ENCODE peak calls at places on chromosomes 1 and 21, in four cellular contexts. One of them, this sample, is unnamed.
A peak's percentile ranks its signal among the peaks of the same experiment; 100 is the strongest.

GRCh38 chr1:231990388-231990787 is 363.8 kb downstream of the DISC1 start:
- DNase-seq in mammary epithelial cell: no peak
- DNase-seq in naive thymus-derived CD4-positive, alpha-beta T cell: no peak
- DNase-seq in psoas muscle: no peak
- DNase-seq in this sample: no peak

GRCh38 chr1:161367684-161368398 is at the start of gene CFAP126:
- DNase-seq in naive thymus-derived CD4-positive, alpha-beta T cell: peak; percentile 56
- DNase-seq in mammary epithelial cell: peak; percentile 72
- DNase-seq in psoas muscle: peak; percentile 34
- DNase-seq in this sample: peak; percentile 83

GRCh38 chr1:175717610-175718195 is 25.7 kb downstream of the TNR start:
- DNase-seq in mammary epithelial cell: no peak
- DNase-seq in psoas muscle: no peak
- DNase-seq in naive thymus-derived CD4-positive, alpha-beta T cell: no peak
- DNase-seq in this sample: no peak

GRCh38 chr1:35220976-35221375 is 28.0 kb upstream of the SFPQ start:
- DNase-seq in naive thymus-derived CD4-positive, alpha-beta T cell: no peak
- DNase-seq in psoas muscle: no peak
- DNase-seq in mammary epithelial cell: no peak
- DNase-seq in this sample: peak; percentile 18

GRCh38 chr1:61184035-61184713 is 101.8 kb downstream of the NFIA start:
- DNase-seq in naive thymus-derived CD4-positive, alpha-beta T cell: no peak
- DNase-seq in psoas muscle: peak; percentile 93
- DNase-seq in mammary epithelial cell: peak; percentile 11
- DNase-seq in this sample: peak; percentile 82

GRCh38 chr1:117753652-117754051 is 147.8 kb downstream of the TENT5C start:
- DNase-seq in naive thymus-derived CD4-positive, alpha-beta T cell: no peak
- DNase-seq in psoas muscle: no peak
- DNase-seq in mammary epithelial cell: peak; percentile 20
- DNase-seq in this sample: peak; percentile 65

GRCh38 chr1:162021124-162021523 is 2.5 kb downstream of the OLFML2B start:
- DNase-seq in mammary epithelial cell: no peak
- DNase-seq in psoas muscle: no peak
- DNase-seq in naive thymus-derived CD4-positive, alpha-beta T cell: no peak
- DNase-seq in this sample: no peak

GRCh38 chr1:54865238-54866073 is 21.5 kb downstream of the DHCR24 start:
- DNase-seq in psoas muscle: no peak
- DNase-seq in naive thymus-derived CD4-positive, alpha-beta T cell: no peak
- DNase-seq in mammary epithelial cell: no peak
- DNase-seq in this sample: no peak

GRCh38 chr1:156608981-156609380 is 7.7 kb upstream of the GPATCH4 start:
- DNase-seq in mammary epithelial cell: peak; percentile 25
- DNase-seq in naive thymus-derived CD4-positive, alpha-beta T cell: peak; percentile 34
- DNase-seq in psoas muscle: no peak
- DNase-seq in this sample: peak; percentile 40

GRCh38 chr1:177495878-177496277 is 325.1 kb downstream of the BRINP2 start:
- DNase-seq in naive thymus-derived CD4-positive, alpha-beta T cell: no peak
- DNase-seq in psoas muscle: no peak
- DNase-seq in mammary epithelial cell: no peak
- DNase-seq in this sample: peak; percentile 5

GRCh38 chr1:92478393-92478792 is 8.3 kb downstream of the GFI1 start:
- DNase-seq in mammary epithelial cell: peak; percentile 48
- DNase-seq in naive thymus-derived CD4-positive, alpha-beta T cell: no peak
- DNase-seq in psoas muscle: no peak
- DNase-seq in this sample: peak; percentile 28

GRCh38 chr1:66223681-66224080 is 310.3 kb upstream of the SGIP1 start:
- DNase-seq in naive thymus-derived CD4-positive, alpha-beta T cell: no peak
- DNase-seq in psoas muscle: no peak
- DNase-seq in mammary epithelial cell: no peak
- DNase-seq in this sample: no peak

GRCh38 chr21:42694751-42695150 is 41.3 kb downstream of the PDE9A start:
- DNase-seq in naive thymus-derived CD4-positive, alpha-beta T cell: no peak
- DNase-seq in psoas muscle: no peak
- DNase-seq in mammary epithelial cell: no peak
- DNase-seq in this sample: no peak

GRCh38 chr1:52426391-52426790 is 22.0 kb downstream of the PRPF38A start:
- DNase-seq in naive thymus-derived CD4-positive, alpha-beta T cell: no peak
- DNase-seq in mammary epithelial cell: peak; percentile 31
- DNase-seq in psoas muscle: no peak
- DNase-seq in this sample: peak; percentile 60

GRCh38 chr1:34781071-34781843 is at the start of gene GJB3:
- DNase-seq in naive thymus-derived CD4-positive, alpha-beta T cell: no peak
- DNase-seq in mammary epithelial cell: peak; percentile 66
- DNase-seq in psoas muscle: no peak
- DNase-seq in this sample: peak; percentile 72

GRCh38 chr1:162380061-162380846 is 1.3 kb upstream of the C1orf226 start:
- DNase-seq in psoas muscle: no peak
- DNase-seq in mammary epithelial cell: no peak
- DNase-seq in naive thymus-derived CD4-positive, alpha-beta T cell: no peak
- DNase-seq in this sample: no peak

GRCh38 chr1:218867941-218868656 is 305.6 kb upstream of the LYPLAL1 start:
- DNase-seq in mammary epithelial cell: peak; percentile 49
- DNase-seq in psoas muscle: no peak
- DNase-seq in naive thymus-derived CD4-positive, alpha-beta T cell: no peak
- DNase-seq in this sample: no peak

GRCh38 chr21:26850116-26850643 is 5.0 kb upstream of the ADAMTS1 start:
- DNase-seq in psoas muscle: no peak
- DNase-seq in mammary epithelial cell: peak; percentile 32
- DNase-seq in naive thymus-derived CD4-positive, alpha-beta T cell: no peak
- DNase-seq in this sample: peak; percentile 68

GRCh38 chr1:84259376-84259775 is 42.1 kb upstream of the SAMD13 start:
- DNase-seq in psoas muscle: no peak
- DNase-seq in naive thymus-derived CD4-positive, alpha-beta T cell: no peak
- DNase-seq in mammary epithelial cell: no peak
- DNase-seq in this sample: no peak

GRCh38 chr1:230791986-230792564 is 44.9 kb downstream of the CAPN9 start:
- DNase-seq in naive thymus-derived CD4-positive, alpha-beta T cell: no peak
- DNase-seq in mammary epithelial cell: no peak
- DNase-seq in psoas muscle: no peak
- DNase-seq in this sample: no peak

GRCh38 chr1:156337052-156337887 is 822 bp downstream of the CCT3 start:
- DNase-seq in psoas muscle: no peak
- DNase-seq in mammary epithelial cell: peak; percentile 16
- DNase-seq in naive thymus-derived CD4-positive, alpha-beta T cell: no peak
- DNase-seq in this sample: peak; percentile 10

GRCh38 chr1:221794079-221794670 is 52.3 kb upstream of the DUSP10 start:
- DNase-seq in psoas muscle: no peak
- DNase-seq in mammary epithelial cell: peak; percentile 88
- DNase-seq in naive thymus-derived CD4-positive, alpha-beta T cell: no peak
- DNase-seq in this sample: peak; percentile 48

GRCh38 chr1:225460737-225461532 is 33.1 kb upstream of the LBR start:
- DNase-seq in naive thymus-derived CD4-positive, alpha-beta T cell: no peak
- DNase-seq in mammary epithelial cell: no peak
- DNase-seq in psoas muscle: no peak
- DNase-seq in this sample: peak; percentile 45

GRCh38 chr1:181390350-181391080 is 92.8 kb upstream of the CACNA1E start:
- DNase-seq in psoas muscle: no peak
- DNase-seq in naive thymus-derived CD4-positive, alpha-beta T cell: no peak
- DNase-seq in mammary epithelial cell: no peak
- DNase-seq in this sample: peak; percentile 17

GRCh38 chr1:43976890-43977289 is 2.1 kb upstream of the B4GALT2 start:
- DNase-seq in naive thymus-derived CD4-positive, alpha-beta T cell: no peak
- DNase-seq in psoas muscle: no peak
- DNase-seq in mammary epithelial cell: no peak
- DNase-seq in this sample: no peak

GRCh38 chr21:36120304-36120902 is 14.5 kb upstream of the CBR3 start:
- DNase-seq in naive thymus-derived CD4-positive, alpha-beta T cell: no peak
- DNase-seq in mammary epithelial cell: no peak
- DNase-seq in psoas muscle: peak; percentile 50
- DNase-seq in this sample: no peak

GRCh38 chr1:7574121-7575040 is 196.7 kb upstream of the VAMP3 start:
- DNase-seq in mammary epithelial cell: no peak
- DNase-seq in psoas muscle: no peak
- DNase-seq in naive thymus-derived CD4-positive, alpha-beta T cell: no peak
- DNase-seq in this sample: no peak

GRCh38 chr1:57747818-57748217 is 324.0 kb upstream of the DAB1 start:
- DNase-seq in psoas muscle: no peak
- DNase-seq in naive thymus-derived CD4-positive, alpha-beta T cell: no peak
- DNase-seq in mammary epithelial cell: no peak
- DNase-seq in this sample: no peak

GRCh38 chr1:234222561-234223280 is 150.5 kb upstream of the COA6 start:
- DNase-seq in psoas muscle: no peak
- DNase-seq in naive thymus-derived CD4-positive, alpha-beta T cell: no peak
- DNase-seq in mammary epithelial cell: peak; percentile 81
- DNase-seq in this sample: peak; percentile 81

GRCh38 chr1:207024202-207025143 is 8.1 kb downstream of the C1orf116 start:
- DNase-seq in psoas muscle: no peak
- DNase-seq in naive thymus-derived CD4-positive, alpha-beta T cell: no peak
- DNase-seq in mammary epithelial cell: no peak
- DNase-seq in this sample: peak; percentile 80

GRCh38 chr1:156625436-156626078 is 6.3 kb downstream of the HAPLN2 start:
- DNase-seq in mammary epithelial cell: no peak
- DNase-seq in naive thymus-derived CD4-positive, alpha-beta T cell: peak; percentile 51
- DNase-seq in psoas muscle: peak; percentile 62
- DNase-seq in this sample: peak; percentile 21

GRCh38 chr1:213724640-213725536 is 262.9 kb upstream of the PROX1 start:
- DNase-seq in psoas muscle: peak; percentile 55
- DNase-seq in mammary epithelial cell: peak; percentile 1
- DNase-seq in naive thymus-derived CD4-positive, alpha-beta T cell: no peak
- DNase-seq in this sample: no peak

GRCh38 chr1:211735208-211736170 is 60.1 kb upstream of the NEK2 start:
- DNase-seq in naive thymus-derived CD4-positive, alpha-beta T cell: no peak
- DNase-seq in mammary epithelial cell: peak; percentile 85
- DNase-seq in psoas muscle: peak; percentile 37
- DNase-seq in this sample: peak; percentile 74

GRCh38 chr21:44742418-44743153 is 31.2 kb upstream of the TSPEAR start:
- DNase-seq in psoas muscle: no peak
- DNase-seq in naive thymus-derived CD4-positive, alpha-beta T cell: peak; percentile 16
- DNase-seq in mammary epithelial cell: peak; percentile 17
- DNase-seq in this sample: peak; percentile 18

GRCh38 chr1:39637301-39637700 is 2.1 kb downstream of the HEYL start:
- DNase-seq in naive thymus-derived CD4-positive, alpha-beta T cell: no peak
- DNase-seq in mammary epithelial cell: no peak
- DNase-seq in psoas muscle: no peak
- DNase-seq in this sample: no peak
- H3K4me3 ChIP-seq in naive thymus-derived CD4-positive, alpha-beta T cell: no peak overlapping the region
- H3K4me3 ChIP-seq in mammary epithelial cell: no peak overlapping the region
- H3K4me3 ChIP-seq in psoas muscle: peak overlapping the region; percentile 70
- H3K4me3 ChIP-seq in this sample: no peak overlapping the region

GRCh38 chr21:43721939-43722338 is 3.0 kb downstream of the PDXK start:
- DNase-seq in naive thymus-derived CD4-positive, alpha-beta T cell: no peak
- DNase-seq in mammary epithelial cell: no peak
- DNase-seq in psoas muscle: no peak
- DNase-seq in this sample: no peak

GRCh38 chr21:43718872-43719747 is at the start of gene PDXK:
- DNase-seq in naive thymus-derived CD4-positive, alpha-beta T cell: peak; percentile 73
- DNase-seq in psoas muscle: peak; percentile 87
- DNase-seq in mammary epithelial cell: peak; percentile 79
- DNase-seq in this sample: peak; percentile 66

GRCh38 chr21:43720539-43721224 is 1.8 kb downstream of the PDXK start:
- DNase-seq in mammary epithelial cell: no peak
- DNase-seq in psoas muscle: no peak
- DNase-seq in naive thymus-derived CD4-positive, alpha-beta T cell: no peak
- DNase-seq in this sample: no peak

GRCh38 chr21:43719748-43720538 is 1.0 kb downstream of the PDXK start:
- DNase-seq in psoas muscle: no peak
- DNase-seq in mammary epithelial cell: no peak
- DNase-seq in naive thymus-derived CD4-positive, alpha-beta T cell: no peak
- DNase-seq in this sample: no peak

DNA sequence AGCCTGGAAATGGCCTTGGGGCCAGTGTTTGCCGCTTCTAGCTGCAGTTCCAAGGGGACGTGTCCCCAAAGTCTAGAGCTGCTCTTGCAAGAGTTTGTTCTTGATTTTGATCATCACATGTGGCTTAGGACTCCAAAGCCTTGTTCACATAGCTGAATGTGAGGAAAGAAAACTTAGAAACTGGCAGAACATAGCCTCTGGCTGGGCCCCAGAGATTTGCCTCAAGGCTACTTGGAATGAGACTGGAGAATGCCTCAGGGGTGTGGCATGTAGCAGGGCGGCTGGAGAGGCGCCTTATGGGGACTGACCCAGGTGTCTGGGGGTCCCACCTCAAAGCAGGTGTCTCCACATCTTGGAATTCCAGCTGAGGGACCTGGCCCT is 2.3 kb downstream of the PDXK start:
- DNase-seq in psoas muscle: no peak
- DNase-seq in mammary epithelial cell: no peak
- DNase-seq in naive thymus-derived CD4-positive, alpha-beta T cell: no peak
- DNase-seq in this sample: no peak
- H3K4me3 ChIP-seq in psoas muscle: no peak overlapping the region
- H3K4me3 ChIP-seq in mammary epithelial cell: peak overlapping the region; percentile 98
- H3K4me3 ChIP-seq in naive thymus-derived CD4-positive, alpha-beta T cell: no peak overlapping the region
- H3K4me3 ChIP-seq in this sample: peak overlapping the region; percentile 96

DNA sequence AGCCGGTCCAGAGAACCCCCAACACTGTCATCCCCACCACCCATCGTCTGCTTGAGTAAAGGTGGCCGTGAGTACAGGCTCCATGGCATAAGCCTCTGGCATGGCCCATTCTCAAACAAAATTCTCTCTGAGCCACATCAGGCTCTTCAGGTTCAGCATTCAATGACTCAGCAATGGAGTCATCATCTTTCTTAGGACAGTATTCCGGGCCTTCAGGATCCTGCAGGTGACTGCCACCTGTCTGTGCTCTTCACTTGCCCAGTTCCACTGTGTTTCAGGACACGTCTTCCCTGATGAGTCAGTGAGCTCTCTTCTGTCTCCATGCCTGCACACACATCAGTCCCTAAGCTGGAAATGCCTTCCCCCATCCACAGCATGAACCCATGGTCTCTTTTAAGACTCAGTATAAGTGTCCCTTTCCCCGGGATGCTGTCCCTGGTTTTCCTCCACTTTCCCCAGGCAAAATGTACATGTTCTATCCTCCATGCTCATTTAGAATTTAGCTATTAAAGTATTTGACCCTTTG is 81.1 kb upstream of the FGGY start:
- DNase-seq in naive thymus-derived CD4-positive, alpha-beta T cell: no peak
- DNase-seq in mammary epithelial cell: peak; percentile 16
- DNase-seq in psoas muscle: peak; percentile 22
- DNase-seq in this sample: peak; percentile 64
- H3K4me3 ChIP-seq in naive thymus-derived CD4-positive, alpha-beta T cell: no peak overlapping the region
- H3K4me3 ChIP-seq in mammary epithelial cell: no peak overlapping the region
- H3K4me3 ChIP-seq in psoas muscle: no peak overlapping the region
- H3K4me3 ChIP-seq in this sample: no peak overlapping the region

DNA sequence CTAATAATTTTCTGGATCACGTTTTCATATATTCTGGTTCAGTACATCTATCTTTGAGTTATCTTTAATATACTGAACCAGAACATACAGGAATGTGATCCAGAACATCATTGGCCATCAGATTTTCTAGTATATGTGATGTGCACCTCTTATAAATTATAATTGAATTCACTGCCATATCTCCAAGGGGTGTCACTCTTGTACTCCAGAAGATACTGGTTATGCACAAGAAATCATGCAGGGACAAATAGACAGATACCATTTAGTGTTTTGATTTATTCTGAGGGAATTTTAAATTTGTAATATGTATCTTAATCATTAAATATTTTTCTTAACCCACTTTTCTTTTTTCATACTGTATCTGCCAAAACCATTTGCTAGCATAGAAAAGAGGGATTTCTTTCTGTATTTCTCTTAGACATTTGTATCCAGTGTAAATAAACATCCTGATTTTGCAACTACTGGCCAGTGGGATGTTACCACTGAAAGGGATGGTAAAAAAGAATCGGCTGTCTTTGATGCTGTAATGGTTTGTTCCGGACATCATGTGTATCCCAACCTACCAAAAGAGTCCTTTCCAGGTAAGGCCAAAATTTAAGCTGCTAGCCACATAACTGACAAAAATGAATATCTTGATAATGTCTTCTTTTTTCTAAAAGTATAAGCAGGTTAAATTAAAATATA is 16.7 kb downstream of the FMO3 start:
- DNase-seq in psoas muscle: no peak
- DNase-seq in naive thymus-derived CD4-positive, alpha-beta T cell: no peak
- DNase-seq in mammary epithelial cell: no peak
- DNase-seq in this sample: no peak
- H3K4me3 ChIP-seq in psoas muscle: no peak overlapping the region
- H3K4me3 ChIP-seq in naive thymus-derived CD4-positive, alpha-beta T cell: no peak overlapping the region
- H3K4me3 ChIP-seq in mammary epithelial cell: no peak overlapping the region
- H3K4me3 ChIP-seq in this sample: no peak overlapping the region

This sample was measured in bronchial epithelial cell.